ENCODE peak calls at places on chromosome 19, in six cellular contexts. T, I, E, A, N and S are unnamed samples.

GRCh38 chr19:38684078-38684861 is 36.8 kb downstream of the ACTN4 start:
- DNase-seq in T (peak; percentile 91), I (no peak), E (peak; percentile 91), A (peak; percentile 88), N (no peak), S (no peak)

GRCh38 chr19:15210323-15210774 is 9.6 kb upstream of the NOTCH3 start:
- DNase-seq in I (peak; percentile 48), E (no peak), T (peak; percentile 59), N (no peak), A (no peak), S (no peak)

GRCh38 chr19:37513397-37513796 is 6.7 kb downstream of the ZNF793 start:
- DNase-seq in N (no peak), T (no peak), I (no peak), A (no peak), E (no peak), S (no peak)

GRCh38 chr19:19078801-19079200 is 15.0 kb downstream of the SLC25A42 start:
- DNase-seq in T (no peak), A (no peak), N (no peak), I (no peak), E (no peak), S (no peak)

GRCh38 chr19:55451522-55452380 is 8.7 kb upstream of the SHISA7 start:
- DNase-seq in A (no peak), T (no peak), N (no peak), E (no peak), I (no peak), S (no peak)

GRCh38 chr19:55069137-55069858 is 6.3 kb upstream of the RDH13 start:
- DNase-seq in T (no peak), A (peak; percentile 76), I (no peak), E (no peak), N (no peak), S (no peak)

GRCh38 chr19:8311461-8312260 is 3.5 kb upstream of the CD320 start:
- DNase-seq in I (no peak), N (no peak), A (peak; percentile 62), E (peak; percentile 63), T (no peak), S (no peak)

GRCh38 chr19:46474211-46474610 is 2.8 kb upstream of the PNMA8A start:
- DNase-seq in A (no peak), I (no peak), N (no peak), E (no peak), T (no peak), S (no peak)

GRCh38 chr19:10292206-10292788 is 2.5 kb downstream of the ICAM5 start:
- DNase-seq in T (peak; percentile 78), E (peak; percentile 80), A (peak; percentile 90), N (no peak), I (peak; percentile 64), S (peak; percentile 78)

GRCh38 chr19:33878912-33879810 is 82.5 kb downstream of the KCTD15 start:
- DNase-seq in N (no peak), E (no peak), A (no peak), T (no peak), I (no peak), S (no peak)

GRCh38 chr19:55479451-55480230 is 3.2 kb downstream of the ZNF628 start:
- DNase-seq in E (no peak), N (no peak), T (no peak), I (no peak), A (no peak), S (no peak)

GRCh38 chr19:5287066-5287465 is 53.5 kb downstream of the PTPRS start:
- DNase-seq in N (no peak), E (no peak), I (no peak), A (no peak), T (no peak), S (no peak)

GRCh38 chr19:12364391-12365093 is 941 bp downstream of the ZNF442 start:
- DNase-seq in T (peak; percentile 4), A (peak; percentile 51), N (no peak), I (peak; percentile 8), E (peak; percentile 68), S (peak; percentile 49)

GRCh38 chr19:11096210-11096841 is 7.1 kb downstream of the LDLR start:
- DNase-seq in A (no peak), E (peak; percentile 91), N (no peak), I (peak; percentile 62), T (peak; percentile 47), S (peak; percentile 72)

GRCh38 chr19:50461066-50461875 is 15.0 kb upstream of the EMC10 start:
- DNase-seq in N (no peak), I (peak; percentile 38), E (no peak), A (peak; percentile 76), T (peak; percentile 64), S (peak; percentile 73)

GRCh38 chr19:38975214-38975860 is at the start of gene FBXO17:
- DNase-seq in I (peak; percentile 44), E (peak; percentile 81), N (no peak), A (peak; percentile 53), T (peak; percentile 63), S (peak; percentile 49)

GRCh38 chr19:51407631-51408131 is 9.8 kb downstream of the SIGLEC10 start:
- DNase-seq in I (no peak), E (no peak), N (no peak), T (peak; percentile 17), A (no peak), S (peak; percentile 60)

GRCh38 chr19:55305491-55305890 is 19.6 kb downstream of the TMEM150B start:
- DNase-seq in N (no peak), A (no peak), E (no peak), I (peak; percentile 46), T (no peak), S (peak; percentile 85)

GRCh38 chr19:14407889-14408640 is 11.1 kb downstream of the DDX39A start:
- DNase-seq in I (no peak), N (no peak), A (peak; percentile 89), T (no peak), E (no peak), S (no peak)

GRCh38 chr19:56211718-56212117 is 9.6 kb downstream of the ZSCAN5C start:
- DNase-seq in I (no peak), T (no peak), N (no peak), E (no peak), A (no peak), S (no peak)

GRCh38 chr19:38145627-38146026 is 78.4 kb downstream of the DPF1 start:
- DNase-seq in A (no peak), E (no peak), N (no peak), I (no peak), T (no peak), S (peak; percentile 60)

GRCh38 chr19:15431396-15432017 is 12.7 kb upstream of the AKAP8L start:
- DNase-seq in A (peak; percentile 36), N (no peak), I (no peak), E (no peak), T (no peak), S (no peak)

GRCh38 chr19:5507056-5507624 is 51.9 kb downstream of the ZNRF4 start:
- DNase-seq in T (no peak), N (no peak), E (no peak), I (no peak), A (no peak), S (no peak)

GRCh38 chr19:55376381-55376933 is at the start of gene TMEM190:
- DNase-seq in A (no peak), T (no peak), N (no peak), I (no peak), E (no peak), S (no peak)

GRCh38 chr19:18225702-18226468 is at the start of gene PDE4C:
- DNase-seq in N (no peak), E (peak; percentile 74), A (no peak), I (peak; percentile 68), T (no peak), S (no peak)

GRCh38 chr19:38216785-38217746 is 7.0 kb downstream of the DPF1 start:
- DNase-seq in T (no peak), E (no peak), N (no peak), I (no peak), A (no peak), S (no peak)

GRCh38 chr19:42466521-42467436 is 24.0 kb upstream of the CXCL17 start:
- DNase-seq in A (no peak), N (no peak), T (no peak), I (no peak), E (no peak), S (no peak)

GRCh38 chr19:18168673-18169381 is 4.8 kb upstream of the IFI30 start:
- DNase-seq in A (no peak), T (no peak), I (no peak), E (no peak), N (no peak), S (no peak)

GRCh38 chr19:29479941-29480340 is 45.9 kb upstream of the VSTM2B start:
- DNase-seq in A (no peak), N (no peak), E (peak; percentile 35), I (no peak), T (no peak), S (no peak)

DNA sequence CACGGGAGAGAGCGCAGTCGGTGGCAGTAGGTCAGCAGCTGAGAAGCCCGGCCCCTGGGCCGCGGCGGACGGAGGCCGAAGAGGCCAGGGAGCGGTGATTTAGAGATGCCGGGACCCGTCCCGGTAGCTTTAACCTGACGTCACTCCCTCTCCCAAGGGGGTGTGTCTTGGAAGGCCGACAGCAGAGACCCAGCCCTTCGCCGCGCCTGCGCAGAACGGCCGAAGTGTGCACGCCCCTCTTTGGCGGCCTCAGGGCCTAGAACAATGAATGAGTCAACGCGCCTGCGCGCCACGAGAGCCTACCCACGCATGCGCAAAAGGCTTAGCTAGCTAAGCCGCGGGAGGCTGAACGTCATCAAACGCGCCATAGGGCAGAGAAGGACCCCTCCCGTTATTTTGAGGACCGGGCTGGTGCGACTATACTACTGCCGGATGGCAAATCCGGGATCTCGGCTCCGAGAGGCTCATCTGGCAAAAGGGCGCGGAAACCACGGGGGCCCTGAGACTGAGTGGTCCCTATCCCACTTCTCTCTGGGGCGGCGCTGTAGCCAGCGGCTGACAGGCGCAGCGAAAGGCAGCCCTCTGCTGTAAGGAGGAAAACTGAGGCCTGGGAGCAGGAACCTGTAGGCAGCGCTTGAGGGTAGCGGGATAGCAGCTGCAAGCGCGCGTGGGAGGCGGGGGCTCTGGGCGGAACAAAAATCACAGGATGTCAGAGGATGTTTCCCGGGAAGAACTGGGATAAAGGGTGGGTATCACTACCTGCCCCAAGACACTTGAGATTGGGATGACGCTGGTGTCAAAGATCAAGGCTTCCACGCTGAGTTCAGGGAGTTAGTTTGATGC is at the start of the genes IRGQ and ZNF576:
- DNase-seq in I (peak; percentile 100), E (peak; percentile 100), T (peak; percentile 99), A (peak; percentile 100), N (peak; percentile 92), S (peak; percentile 100)
- TF ChIP-seq POLR2A in I (no peak), E (peak; percentile 17), T (peak; percentile 78), A (peak; percentile 84), N (no peak), S (peak; percentile 30)

DNA sequence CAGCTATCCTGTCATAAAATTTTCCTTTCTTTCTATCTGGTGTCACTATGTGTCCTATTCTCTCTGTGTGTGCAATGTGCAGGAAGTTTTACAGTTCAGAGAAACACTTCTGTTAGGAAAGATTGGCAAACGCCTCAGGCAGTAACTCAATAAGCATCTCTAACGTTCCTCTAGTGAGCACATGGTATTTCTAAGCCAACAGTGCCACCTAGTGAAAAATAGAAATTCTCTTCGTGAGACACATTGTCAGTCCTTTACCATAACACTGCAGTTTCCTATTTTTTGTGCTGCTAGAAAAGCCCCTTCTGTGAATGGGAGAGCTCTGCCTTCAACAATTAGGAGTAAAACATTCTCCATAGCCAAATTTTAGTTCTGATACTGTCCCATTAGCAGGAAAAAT is 50.7 kb downstream of the ZNF723 start:
- DNase-seq in I (no peak), A (no peak), N (no peak), T (peak; percentile 13), E (no peak), S (no peak)
- H3K9me3 ChIP-seq in I (no peaks in the 10 kb centered on the region), A (no peaks in the 10 kb centered on the region), N (no peaks in the 10 kb centered on the region), T (peaks cover 8% of the 10 kb centered on the region), E (peaks cover 5% of the 10 kb centered on the region), S (no peaks in the 10 kb centered on the region)

GRCh38 chr19:3185482-3186376 is at the start of gene NCLN:
- DNase-seq in E (peak; percentile 96), N (peak; percentile 77), T (peak; percentile 91), A (peak; percentile 98), I (peak; percentile 95), S (peak; percentile 98)
- TF ChIP-seq CTCF in E (no peak), N (peak; percentile 6), T (no peak), A (no peak), I (no peak), S (no peak)

GRCh38 chr19:1652471-1653299 is at the start of gene TCF3:
- DNase-seq in I (peak; percentile 97), E (peak; percentile 99), A (peak; percentile 99), T (peak; percentile 99), N (peak; percentile 88), S (peak; percentile 99)
- TF ChIP-seq POLR2A in I (no peak), E (no peak), A (peak; percentile 85), T (no peak), N (no peak), S (no peak)